ENCODE peak calls at places on chromosome 1, in ten cellular contexts. K, X, W, E, J, R, D, F, H and C are unnamed samples.

GRCh38 chr1:115432061-115432460 is 94.0 kb upstream of the NGF start:
- DNase-seq in H (no peak), R (no peak), E (no peak), D (no peak), X (no peak), J (no peak), W (no peak), F (no peak), K (no peak), C (no peak)

GRCh38 chr1:226100436-226101347 is 38.2 kb downstream of the H3-3A start:
- DNase-seq in D (no peak), J (no peak), R (no peak), F (peak), K (peak), H (peak), E (no peak), W (no peak), X (peak), C (peak)

GRCh38 chr1:78061825-78062523 is 16.2 kb downstream of the GIPC2 start:
- DNase-seq in X (no peak), D (no peak), F (no peak), H (no peak), R (no peak), W (peak), K (no peak), E (no peak), J (no peak), C (no peak)

GRCh38 chr1:39833121-39833520 is 44.5 kb upstream of the BMP8B start:
- DNase-seq in F (no peak), K (no peak), X (no peak), R (no peak), H (no peak), J (no peak), D (no peak), W (no peak), E (no peak), C (no peak)

GRCh38 chr1:68470388-68470970 is 20.7 kb upstream of the RPE65 start:
- DNase-seq in D (no peak), F (peak), W (peak), E (no peak), J (no peak), K (no peak), H (no peak), X (peak), R (no peak), C (no peak)

GRCh38 chr1:158180741-158181576 is at the start of gene CD1D:
- DNase-seq in F (peak), W (no peak), X (peak), R (no peak), H (no peak), E (no peak), D (no peak), K (peak), J (no peak), C (peak)

GRCh38 chr1:6511056-6511455 is 19.6 kb upstream of the PLEKHG5 start:
- DNase-seq in F (no peak), E (no peak), W (no peak), X (no peak), D (no peak), R (no peak), K (no peak), H (no peak), J (no peak), C (no peak)

GRCh38 chr1:1109743-1110142 is 6.1 kb downstream of the C1orf159 start:
- DNase-seq in F (peak), X (no peak), E (no peak), W (no peak), K (no peak), R (no peak), H (no peak), D (no peak), J (no peak), C (peak)

GRCh38 chr1:155648207-155649147 is 38.5 kb downstream of the MSTO1 start:
- DNase-seq in D (no peak), J (no peak), F (peak), H (no peak), X (no peak), K (no peak), W (peak), E (no peak), R (no peak), C (no peak)

GRCh38 chr1:31409946-31410858 is 2.8 kb upstream of the SERINC2 start:
- DNase-seq in F (no peak), K (no peak), W (no peak), R (no peak), H (no peak), D (no peak), X (no peak), J (no peak), E (no peak), C (no peak)

GRCh38 chr1:173561263-173561662 is 41.6 kb downstream of the SLC9C2 start:
- DNase-seq in D (no peak), W (no peak), J (no peak), H (no peak), K (no peak), E (no peak), X (no peak), R (no peak), F (no peak), C (no peak)

GRCh38 chr1:67688526-67689219 is 3.7 kb downstream of the GADD45A start:
- DNase-seq in E (no peak), X (no peak), H (no peak), K (no peak), J (no peak), D (no peak), R (no peak), W (no peak), F (no peak), C (no peak)

GRCh38 chr1:41353744-41354143 is 7.5 kb upstream of the FOXO6 start:
- DNase-seq in F (peak), J (no peak), D (no peak), H (no peak), X (peak), R (no peak), K (no peak), W (no peak), E (no peak), C (no peak)

GRCh38 chr1:32761253-32761877 is 55.8 kb downstream of the YARS1 start:
- DNase-seq in E (no peak), K (peak), X (peak), H (peak), W (no peak), D (no peak), F (peak), R (no peak), J (no peak), C (peak)

GRCh38 chr1:198153804-198154203 is 3.0 kb upstream of the NEK7 start:
- DNase-seq in D (no peak), W (no peak), R (no peak), H (no peak), E (no peak), F (no peak), K (no peak), J (no peak), X (no peak), C (no peak)

GRCh38 chr1:5810553-5811270 is 181.5 kb downstream of the NPHP4 start:
- DNase-seq in J (no peak), X (no peak), R (no peak), W (no peak), D (no peak), H (no peak), F (no peak), E (no peak), K (no peak), C (no peak)

GRCh38 chr1:47996406-47997226 is 569 bp downstream of the TRABD2B start:
- DNase-seq in W (no peak), F (peak), H (no peak), R (no peak), J (no peak), E (no peak), D (no peak), X (no peak), K (peak), C (no peak)

GRCh38 chr1:172338295-172338735 is 82.2 kb upstream of the C1orf105 start:
- DNase-seq in K (peak), X (peak), J (no peak), F (no peak), W (no peak), H (peak), D (no peak), R (no peak), E (no peak), C (no peak)

GRCh38 chr1:70509996-70510876 is 99.2 kb downstream of the CTH start:
- DNase-seq in K (no peak), X (peak), E (peak), D (no peak), W (peak), F (peak), H (no peak), J (no peak), R (no peak), C (no peak)

GRCh38 chr1:38586993-38587646 is 272.5 kb downstream of the RRAGC start:
- DNase-seq in W (no peak), X (peak), R (no peak), D (no peak), K (peak), J (no peak), E (peak), H (peak), F (peak), C (peak)

GRCh38 chr1:213481395-213481794 is 430.4 kb downstream of the RPS6KC1 start:
- DNase-seq in D (no peak), F (no peak), E (no peak), R (no peak), J (no peak), W (no peak), K (no peak), X (no peak), H (no peak), C (no peak)

GRCh38 chr1:227357229-227358078 is 39.2 kb upstream of the CDC42BPA start:
- DNase-seq in E (no peak), H (no peak), F (peak), W (peak), J (no peak), X (no peak), D (no peak), K (no peak), R (no peak), C (peak)

GRCh38 chr1:151529781-151530180 is 10.3 kb upstream of the TUFT1 start:
- DNase-seq in D (no peak), W (no peak), H (no peak), X (no peak), E (no peak), R (no peak), J (no peak), K (no peak), F (no peak), C (no peak)

GRCh38 chr1:60978421-60979357 is 103.7 kb upstream of the NFIA start:
- DNase-seq in D (no peak), J (no peak), F (peak), K (peak), E (peak), X (peak), W (peak), H (peak), R (no peak), C (peak)

GRCh38 chr1:7784492-7785071 is 491 bp downstream of the PER3 start:
- DNase-seq in K (no peak), E (no peak), F (no peak), J (no peak), R (no peak), W (no peak), D (no peak), X (peak), H (no peak), C (peak)

GRCh38 chr1:161733526-161733925 is 12.2 kb downstream of the FCRLB start:
- DNase-seq in D (no peak), R (no peak), F (peak), K (no peak), X (no peak), E (no peak), W (no peak), J (no peak), H (no peak), C (no peak)

GRCh38 chr1:48208652-48209051 is 13.9 kb upstream of the SLC5A9 start:
- DNase-seq in J (no peak), X (no peak), E (no peak), H (no peak), R (no peak), W (no peak), K (no peak), D (no peak), F (no peak), C (no peak)

GRCh38 chr1:53869454-53870117 is 20.0 kb downstream of the YIPF1 start:
- DNase-seq in W (no peak), F (no peak), H (no peak), E (no peak), K (no peak), J (no peak), R (no peak), X (peak), D (no peak), C (no peak)

GRCh38 chr1:201481004-201481380 is 12.0 kb upstream of the PHLDA3 start:
- DNase-seq in F (no peak), K (no peak), W (no peak), X (no peak), E (no peak), H (no peak), R (no peak), D (no peak), J (no peak), C (no peak)

GRCh38 chr1:231612393-231613089 is 14.0 kb upstream of the DISC1 start:
- DNase-seq in H (peak), R (no peak), J (no peak), F (no peak), K (peak), W (no peak), X (peak), D (peak), E (no peak), C (peak)

GRCh38 chr1:154497026-154497806 is 4.8 kb upstream of the TDRD10 start:
- DNase-seq in K (no peak), F (no peak), X (peak), W (no peak), R (no peak), H (no peak), E (no peak), J (no peak), D (no peak), C (no peak)

GRCh38 chr1:195939844-195940243 is 668.4 kb downstream of the KCNT2 start:
- DNase-seq in E (no peak), F (no peak), X (no peak), R (no peak), D (no peak), W (no peak), H (no peak), K (no peak), J (no peak), C (no peak)

GRCh38 chr1:158011714-158012113 is 18.3 kb downstream of the KIRREL1 start:
- DNase-seq in K (no peak), E (no peak), X (no peak), J (no peak), H (no peak), F (no peak), D (no peak), R (no peak), W (no peak), C (no peak)

GRCh38 chr1:150072959-150073358 is 5.4 kb downstream of the VPS45 start:
- DNase-seq in K (no peak), R (no peak), X (peak), F (no peak), H (no peak), D (no peak), W (peak), J (no peak), E (no peak), C (no peak)

GRCh38 chr1:30191154-30191702 is 532.2 kb downstream of the MATN1 start:
- DNase-seq in R (no peak), J (no peak), X (peak), W (peak), D (peak), H (peak), K (peak), F (no peak), E (no peak), C (peak)

GRCh38 chr1:152957561-152957960 is 10.6 kb downstream of the SPRR5 start:
- DNase-seq in K (no peak), F (no peak), H (no peak), W (no peak), J (no peak), X (no peak), D (no peak), R (no peak), E (no peak), C (no peak)

GRCh38 chr1:202046748-202047708 is 36.6 kb downstream of the ELF3 start:
- DNase-seq in X (no peak), F (peak), K (no peak), H (no peak), E (peak), J (no peak), W (no peak), R (no peak), D (no peak), C (peak)

GRCh38 chr1:206555473-206555935 is 48.2 kb downstream of the RASSF5 start:
- DNase-seq in D (no peak), X (peak), K (no peak), F (no peak), R (no peak), H (peak), E (no peak), J (no peak), W (no peak), C (peak)